ENCODE peak calls at places on chromosomes 5 and 9, in eight cellular contexts. F is stomach, E is keratinocyte, P is cardiac fibroblast, Y is Peyer's patch, B is left ventricle myocardium inferior, T is astrocyte of the cerebellum, H is lung. R is an unnamed sample.
A peak's percentile ranks its signal among the peaks of the same experiment; 100 is the strongest.

GRCh38 chr9:98900244-98900643 is 43.5 kb upstream of the COL15A1 start:
- DNase-seq in F (no peak), E (no peak), P (no peak), Y (no peak), B (no peak), T (no peak), H (no peak), R (no peak)

GRCh38 chr5:56278267-56278826 is 45.2 kb upstream of the ANKRD55 start:
- DNase-seq in F (no peak), E (no peak), P (peak; percentile 51), Y (no peak), B (no peak), T (peak; percentile 96), H (no peak), R (no peak)

GRCh38 chr5:174532453-174533126 is 191.8 kb upstream of the MSX2 start:
- DNase-seq in F (peak; percentile 86), E (peak; percentile 84), P (peak; percentile 95), Y (peak; percentile 17), B (peak; percentile 58), T (peak; percentile 89), H (peak; percentile 87), R (no peak)

GRCh38 chr9:70494221-70494620 is 79.8 kb upstream of the KLF9 start:
- DNase-seq in F (no peak), E (no peak), P (no peak), Y (no peak), B (no peak), T (no peak), H (no peak), R (no peak)

GRCh38 chr5:147427784-147428401 is 82.0 kb downstream of the DPYSL3 start:
- DNase-seq in F (no peak), E (no peak), P (peak; percentile 72), Y (no peak), B (no peak), T (no peak), H (no peak), R (no peak)

GRCh38 chr5:54388411-54388810 is 67.1 kb upstream of the HSPB3 start:
- DNase-seq in F (no peak), E (no peak), P (no peak), Y (no peak), B (no peak), T (no peak), H (no peak), R (no peak)

GRCh38 chr9:125743687-125744428 is 3.3 kb upstream of the PBX3 start:
- DNase-seq in F (no peak), E (no peak), P (no peak), Y (no peak), B (no peak), T (no peak), H (no peak), R (no peak)

GRCh38 chr9:87878930-87879603 is 3.6 kb upstream of the SPATA31E1 start:
- DNase-seq in F (no peak), E (no peak), P (peak; percentile 74), Y (no peak), B (no peak), T (peak; percentile 29), H (no peak), R (no peak)

GRCh38 chr5:68344447-68345111 is 129.0 kb downstream of the PIK3R1 start:
- DNase-seq in F (no peak), E (no peak), P (peak; percentile 74), Y (no peak), B (no peak), T (no peak), H (no peak), R (peak; percentile 31)

GRCh38 chr9:128689820-128690683 is 1.0 kb downstream of the SET start:
- DNase-seq in F (peak; percentile 31), E (no peak), P (peak; percentile 51), Y (peak; percentile 54), B (no peak), T (no peak), H (no peak), R (peak; percentile 48)

GRCh38 chr9:133125706-133126696 is 5.0 kb upstream of the RALGDS start:
- DNase-seq in F (no peak), E (no peak), P (peak; percentile 71), Y (peak; percentile 78), B (no peak), T (no peak), H (no peak), R (peak; percentile 78)

GRCh38 chr9:133126697-133127339 is 5.8 kb upstream of the RALGDS start:
- DNase-seq in F (no peak), E (no peak), P (no peak), Y (no peak), B (no peak), T (no peak), H (no peak), R (no peak)

GRCh38 chr9:133128152-133128551 is 7.1 kb upstream of the RALGDS start:
- DNase-seq in F (no peak), E (no peak), P (no peak), Y (no peak), B (no peak), T (no peak), H (no peak), R (no peak)

GRCh38 chr9:133129001-133129799 is 8.2 kb upstream of the RALGDS start:
- DNase-seq in F (no peak), E (no peak), P (no peak), Y (no peak), B (no peak), T (no peak), H (no peak), R (no peak)

DNA sequence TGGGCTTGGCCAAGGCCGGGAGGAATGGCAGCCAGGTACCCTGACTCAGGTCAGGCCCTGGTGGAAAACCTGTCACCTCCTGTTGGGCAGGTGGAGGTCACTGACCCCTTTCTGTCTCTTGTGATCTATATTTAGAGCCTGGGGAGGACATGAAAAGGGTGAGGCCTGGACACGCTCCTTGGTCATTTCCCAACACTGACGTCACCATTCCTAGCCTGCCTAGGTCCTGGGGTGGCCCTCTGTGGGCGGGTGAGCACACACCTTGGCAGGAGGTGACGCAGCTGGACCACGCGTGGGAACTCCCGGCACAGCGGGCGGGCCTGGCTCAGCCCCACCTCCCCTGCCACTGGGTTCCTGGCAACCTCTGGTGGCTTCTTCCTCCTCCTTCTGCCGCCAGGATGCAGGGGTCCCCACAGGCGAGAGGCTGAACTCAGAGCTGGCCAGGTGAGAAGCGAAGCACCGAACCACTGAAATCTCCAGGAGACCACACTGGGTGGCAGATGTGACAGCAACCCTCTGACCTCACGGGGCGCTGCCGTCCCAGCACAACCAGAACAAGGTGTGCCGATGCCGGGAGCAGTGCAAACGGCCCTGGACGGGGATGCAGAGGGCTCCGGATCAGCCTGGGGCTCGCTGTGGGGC is 6.4 kb upstream of the RALGDS start:
- DNase-seq in F (peak; percentile 84), E (no peak), P (no peak), Y (no peak), B (no peak), T (no peak), H (peak; percentile 80), R (no peak)
- H3K4me3 ChIP-seq in F (no peak overlapping the region), E (no peak overlapping the region), P (no peak overlapping the region), Y (no peak overlapping the region), B (peak overlapping the region; percentile 52), T (no peak overlapping the region), H (no peak overlapping the region), R (no peak overlapping the region)

DNA sequence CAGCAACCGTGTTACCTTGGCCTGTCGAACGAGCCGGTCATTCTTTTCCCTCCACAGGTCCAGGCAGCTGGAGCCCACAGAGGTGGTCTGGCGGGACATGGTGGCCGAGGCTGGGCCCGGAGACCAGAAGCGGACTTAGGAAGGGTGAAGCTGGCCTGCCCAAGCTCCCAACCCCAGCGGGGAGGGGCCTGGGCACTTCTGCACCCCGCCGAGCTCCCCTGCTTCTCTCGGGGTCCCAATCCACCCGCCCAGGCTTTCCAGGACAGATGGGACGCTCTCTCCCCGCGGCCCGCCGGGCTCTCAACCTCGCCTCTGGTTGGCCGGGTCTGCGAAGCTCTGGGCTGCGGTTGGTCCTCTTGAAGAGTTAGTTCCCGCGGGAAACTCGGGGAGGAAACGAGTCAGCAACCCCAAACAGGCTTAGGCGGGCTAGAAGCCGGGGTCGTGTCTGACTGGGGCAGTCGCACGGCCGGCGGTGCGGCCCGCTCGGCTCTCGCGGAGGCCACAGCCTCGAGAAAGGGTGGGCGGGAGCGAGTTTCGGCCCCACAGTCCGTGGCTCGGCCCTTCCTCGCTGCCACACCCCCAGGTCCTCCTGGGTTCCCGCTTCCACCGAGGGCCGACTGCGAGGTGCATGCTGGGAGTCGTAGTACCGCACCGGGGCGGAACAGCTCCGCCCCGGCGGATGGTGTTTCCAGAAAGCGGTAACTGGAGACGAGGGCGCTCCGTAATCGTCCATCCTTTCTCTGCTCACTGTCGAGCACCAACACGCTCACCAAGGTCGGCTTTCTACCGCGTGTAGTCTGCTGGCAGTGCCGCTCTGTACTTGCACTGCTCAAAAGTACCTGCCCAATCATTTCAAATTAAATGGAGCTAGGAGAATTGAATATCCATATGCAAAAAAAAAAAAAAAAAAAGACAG is at the start of gene FANCG:
- DNase-seq in F (peak; percentile 89), E (no peak), P (peak; percentile 93), Y (peak; percentile 88), B (peak; percentile 93), T (peak; percentile 78), H (peak; percentile 92), R (peak; percentile 94)
- TF ChIP-seq CTCF in F (no peak), E (no peak), P (no peak), Y (no peak), B (no peak), T (no peak), H (no peak), R (no peak)

DNA sequence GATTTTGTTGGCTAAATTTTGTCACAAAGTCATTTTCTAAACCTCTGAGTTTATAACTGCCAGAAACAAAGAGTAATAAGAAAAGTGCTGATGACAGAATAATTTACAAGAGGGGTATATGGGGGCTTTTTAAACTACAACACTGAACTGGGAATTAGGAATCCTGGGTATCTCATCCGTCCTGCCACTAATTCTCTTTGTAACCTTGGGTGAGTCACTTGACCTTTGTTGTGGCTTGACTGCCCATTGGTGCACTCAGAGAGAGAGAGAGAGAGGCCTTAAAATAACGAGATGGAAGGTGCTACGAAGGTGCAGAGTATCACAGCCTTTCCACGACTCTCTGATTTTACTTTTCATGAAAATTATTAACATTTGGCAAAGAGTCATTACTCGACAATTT is 130.3 kb upstream of the CNTLN start:
- DNase-seq in F (no peak), E (no peak), P (peak; percentile 27), Y (no peak), B (no peak), T (no peak), H (no peak), R (no peak)
- H3K4me3 ChIP-seq in F (no peak overlapping the region), E (no peak overlapping the region), P (no peak overlapping the region), Y (no peak overlapping the region), B (no peak overlapping the region), T (no peak overlapping the region), H (no peak overlapping the region), R (no peak overlapping the region)

GRCh38 chr5:125700380-125700856 is 722.8 kb upstream of the GRAMD2B start:
- DNase-seq in F (no peak), E (no peak), P (peak; percentile 55), Y (no peak), B (no peak), T (no peak), H (no peak), R (no peak)

GRCh38 chr5:125695994-125696679 is 727.1 kb upstream of the GRAMD2B start:
- DNase-seq in F (no peak), E (no peak), P (peak; percentile 43), Y (no peak), B (no peak), T (peak; percentile 55), H (no peak), R (no peak)

GRCh38 chr5:125699860-125700259 is 723.3 kb upstream of the GRAMD2B start:
- DNase-seq in F (no peak), E (no peak), P (no peak), Y (no peak), B (no peak), T (no peak), H (no peak), R (no peak)

GRCh38 chr5:125698420-125698819 is 724.8 kb upstream of the GRAMD2B start:
- DNase-seq in F (no peak), E (no peak), P (no peak), Y (no peak), B (no peak), T (no peak), H (no peak), R (no peak)

GRCh38 chr5:125696762-125697161 is 726.4 kb upstream of the GRAMD2B start:
- DNase-seq in F (no peak), E (peak; percentile 7), P (peak; percentile 73), Y (no peak), B (no peak), T (peak; percentile 89), H (no peak), R (no peak)
- TF ChIP-seq CTCF in F (no peak), E (no peak), P (no peak), Y (no peak), B (no peak), T (no peak), H (no peak), R (no peak)